ENCODE peak calls at places on chromosomes 2 and 18, in four cellular contexts. One of them, this sample, is unnamed.

GRCh38 chr2:8584174-8585066 is 97.4 kb upstream of the ID2 start:
- DNase-seq in K562: no peak
- DNase-seq in WTC11: no peak
- DNase-seq in GM12878: no peak
- DNase-seq in this sample: no peak

GRCh38 chr18:74331404-74331803 is 15.8 kb downstream of the C18orf63 start:
- DNase-seq in K562: peak; percentile 32
- DNase-seq in WTC11: no peak
- DNase-seq in GM12878: no peak
- DNase-seq in this sample: peak; percentile 43

GRCh38 chr18:35345460-35345921 is 1.3 kb upstream of the ZNF24 start:
- DNase-seq in K562: peak; percentile 24
- DNase-seq in WTC11: no peak
- DNase-seq in GM12878: peak; percentile 17
- DNase-seq in this sample: peak; percentile 79

GRCh38 chr2:33134086-33134763 is 187.5 kb downstream of the LTBP1 start:
- DNase-seq in K562: peak; percentile 19
- DNase-seq in WTC11: no peak
- DNase-seq in GM12878: no peak
- DNase-seq in this sample: peak; percentile 67

GRCh38 chr18:39732918-39733317 is 2167.3 kb upstream of the CELF4 start:
- DNase-seq in K562: no peak
- DNase-seq in WTC11: no peak
- DNase-seq in GM12878: no peak
- DNase-seq in this sample: no peak

GRCh38 chr2:84055816-84056215 is 403.3 kb downstream of the SUCLG1 start:
- DNase-seq in K562: no peak
- DNase-seq in WTC11: no peak
- DNase-seq in GM12878: no peak
- DNase-seq in this sample: no peak

GRCh38 chr2:195533771-195534642 is 123.0 kb upstream of the SLC39A10 start:
- DNase-seq in K562: peak; percentile 67
- DNase-seq in WTC11: no peak
- DNase-seq in GM12878: no peak
- DNase-seq in this sample: no peak

GRCh38 chr2:70941701-70942100 is 6.0 kb downstream of the ATP6V1B1 start:
- DNase-seq in K562: no peak
- DNase-seq in WTC11: no peak
- DNase-seq in GM12878: no peak
- DNase-seq in this sample: no peak

GRCh38 chr18:73677458-73677857 is 470.2 kb downstream of the FBXO15 start:
- DNase-seq in K562: no peak
- DNase-seq in WTC11: no peak
- DNase-seq in GM12878: no peak
- DNase-seq in this sample: no peak

GRCh38 chr18:42298744-42299685 is 344.0 kb downstream of the PIK3C3 start:
- DNase-seq in K562: peak; percentile 52
- DNase-seq in WTC11: peak; percentile 80
- DNase-seq in GM12878: no peak
- DNase-seq in this sample: peak; percentile 68

GRCh38 chr2:33084433-33084832 is 137.7 kb downstream of the LTBP1 start:
- DNase-seq in K562: no peak
- DNase-seq in WTC11: no peak
- DNase-seq in GM12878: no peak
- DNase-seq in this sample: no peak

GRCh38 chr18:69885841-69886531 is 61.7 kb downstream of the CD226 start:
- DNase-seq in K562: no peak
- DNase-seq in WTC11: no peak
- DNase-seq in GM12878: peak; percentile 72
- DNase-seq in this sample: peak; percentile 48
- TF ChIP-seq ESRRA in K562: no peak
- TF ChIP-seq ESRRA in WTC11: no peak
- TF ChIP-seq ESRRA in GM12878: no peak
- TF ChIP-seq ESRRA in this sample: no peak

DNA sequence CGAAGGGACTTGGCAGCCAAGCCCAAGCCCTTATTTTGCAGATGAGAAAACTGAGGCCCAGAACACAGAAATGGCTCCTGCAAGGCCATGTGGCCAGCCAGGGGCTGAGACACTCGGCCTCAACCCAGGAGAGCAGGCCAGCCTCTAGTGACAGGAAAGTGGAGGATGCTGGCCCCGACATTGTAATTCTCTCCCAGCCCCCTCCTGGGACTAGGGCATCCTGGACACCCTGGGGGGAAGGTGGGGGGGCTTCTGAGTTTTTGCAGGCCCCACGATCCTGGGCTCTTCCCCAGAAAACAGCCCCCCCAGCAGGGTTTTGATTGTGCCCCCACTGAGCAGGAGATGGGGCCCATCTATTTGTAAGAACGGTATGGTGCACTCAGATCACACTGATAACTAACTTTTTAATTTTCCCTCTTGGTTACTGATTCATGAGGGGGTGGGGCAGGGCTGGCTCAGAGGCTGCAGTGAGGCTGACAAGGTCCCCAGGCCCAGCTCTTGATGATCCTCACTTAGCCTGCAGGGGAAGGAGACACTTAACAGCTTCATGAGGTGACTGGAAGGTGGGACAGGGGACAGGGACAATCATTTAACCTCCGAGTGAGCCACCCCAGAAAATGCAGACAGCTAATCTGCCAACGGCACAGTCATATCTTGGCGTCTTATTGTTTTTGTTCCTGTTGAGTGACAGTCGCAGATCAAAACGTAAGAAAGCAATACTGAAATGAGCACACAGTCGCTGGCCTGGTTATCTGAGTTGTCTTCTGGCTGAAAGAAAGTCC is 18.9 kb downstream of the SMAD7 start:
- DNase-seq in K562: peak; percentile 49
- DNase-seq in WTC11: no peak
- DNase-seq in GM12878: peak; percentile 58
- DNase-seq in this sample: no peak
- TF ChIP-seq TCF7 in K562: no peak
- TF ChIP-seq TCF7 in WTC11: no peak
- TF ChIP-seq TCF7 in GM12878: no peak
- TF ChIP-seq TCF7 in this sample: no peak

GRCh38 chr2:12701786-12702660 is 14.7 kb upstream of the TRIB2 start:
- DNase-seq in K562: no peak
- DNase-seq in WTC11: no peak
- DNase-seq in GM12878: no peak
- DNase-seq in this sample: no peak
- TF ChIP-seq ESRRA in K562: no peak
- TF ChIP-seq ESRRA in WTC11: no peak
- TF ChIP-seq ESRRA in GM12878: no peak
- TF ChIP-seq ESRRA in this sample: no peak

GRCh38 chr2:45170191-45170975 is 161.1 kb upstream of the SIX2 start:
- DNase-seq in K562: no peak
- DNase-seq in WTC11: no peak
- DNase-seq in GM12878: no peak
- DNase-seq in this sample: no peak
- TF ChIP-seq TCF7 in K562: no peak
- TF ChIP-seq TCF7 in WTC11: no peak
- TF ChIP-seq TCF7 in GM12878: no peak
- TF ChIP-seq TCF7 in this sample: no peak

DNA sequence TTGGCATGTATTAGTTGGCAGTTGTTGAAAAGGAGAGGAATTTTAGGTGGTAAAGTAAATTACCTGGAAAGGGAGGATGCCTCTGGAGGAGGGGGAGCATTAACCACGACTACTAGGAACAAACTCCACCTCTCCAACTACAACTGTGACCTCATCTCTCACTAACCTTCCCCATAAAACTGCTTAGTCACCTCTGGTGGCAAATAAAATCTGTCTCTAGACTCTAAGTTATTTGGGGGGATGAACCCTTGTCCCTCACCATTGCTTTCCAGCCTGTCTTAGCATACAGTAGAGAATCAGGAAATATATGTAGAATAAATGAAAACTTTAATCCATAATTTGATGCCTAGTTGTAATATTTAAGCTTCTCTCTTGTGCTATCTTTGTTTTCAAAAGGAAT is 27.6 kb upstream of the MYO1B start:
- DNase-seq in K562: peak; percentile 3
- DNase-seq in WTC11: no peak
- DNase-seq in GM12878: no peak
- DNase-seq in this sample: peak; percentile 35
- TF ChIP-seq ESRRA in K562: no peak
- TF ChIP-seq ESRRA in WTC11: no peak
- TF ChIP-seq ESRRA in GM12878: no peak
- TF ChIP-seq ESRRA in this sample: no peak

GRCh38 chr2:218860950-218861381 is 1.4 kb downstream of the WNT6 start:
- DNase-seq in K562: peak; percentile 76
- DNase-seq in WTC11: peak; percentile 87
- DNase-seq in GM12878: no peak
- DNase-seq in this sample: peak; percentile 78
- TF ChIP-seq TCF7 in K562: no peak
- TF ChIP-seq TCF7 in WTC11: no peak
- TF ChIP-seq TCF7 in GM12878: no peak
- TF ChIP-seq TCF7 in this sample: no peak

DNA sequence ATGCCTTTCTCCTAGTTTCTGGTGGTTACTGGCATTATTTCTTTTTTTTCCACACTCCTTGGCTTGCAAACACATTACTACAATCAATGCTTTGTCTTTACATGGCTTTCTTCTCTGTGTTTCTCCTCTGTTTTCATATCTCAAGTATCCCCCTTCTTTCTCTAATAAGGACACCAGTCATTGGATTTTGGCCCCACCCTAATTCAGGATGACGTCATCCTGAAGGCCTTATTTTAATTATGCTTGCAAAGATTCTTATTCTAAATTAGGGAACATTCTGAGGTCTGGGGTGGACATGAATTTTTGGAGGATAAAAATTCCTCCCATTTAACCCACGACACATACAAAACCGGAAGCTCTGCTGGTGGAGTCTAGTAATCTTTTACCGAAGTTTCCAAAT is 1556.6 kb downstream of the DPP10 start:
- DNase-seq in K562: no peak
- DNase-seq in WTC11: no peak
- DNase-seq in GM12878: no peak
- DNase-seq in this sample: no peak
- TF ChIP-seq ESRRA in K562: no peak
- TF ChIP-seq ESRRA in WTC11: no peak
- TF ChIP-seq ESRRA in GM12878: no peak
- TF ChIP-seq ESRRA in this sample: no peak

GRCh38 chr18:79399275-79400081 is 3.7 kb downstream of the NFATC1 start:
- DNase-seq in K562: no peak
- DNase-seq in WTC11: no peak
- DNase-seq in GM12878: no peak
- DNase-seq in this sample: no peak
- TF ChIP-seq TCF7 in K562: no peak
- TF ChIP-seq TCF7 in WTC11: no peak
- TF ChIP-seq TCF7 in GM12878: no peak
- TF ChIP-seq TCF7 in this sample: no peak

DNA sequence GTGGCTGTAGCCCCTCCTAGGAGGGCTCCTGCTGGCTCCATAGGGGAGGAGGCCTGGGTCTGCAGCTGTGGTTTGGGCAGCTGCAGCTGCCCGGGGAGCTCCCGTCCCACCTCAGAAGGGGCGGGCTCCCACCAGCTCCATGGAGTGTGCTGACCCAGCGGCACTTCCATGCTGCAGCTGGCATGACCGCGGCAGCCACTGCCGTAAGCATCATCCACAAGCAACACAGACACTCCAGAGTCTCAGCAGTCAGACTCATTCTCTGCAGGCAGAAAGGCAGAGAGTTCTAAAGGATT is 660.1 kb upstream of the RAB6C start:
- DNase-seq in K562: no peak
- DNase-seq in WTC11: no peak
- DNase-seq in GM12878: no peak
- DNase-seq in this sample: no peak
- TF ChIP-seq ESRRA in K562: no peak
- TF ChIP-seq ESRRA in WTC11: no peak
- TF ChIP-seq ESRRA in GM12878: no peak
- TF ChIP-seq ESRRA in this sample: no peak

DNA sequence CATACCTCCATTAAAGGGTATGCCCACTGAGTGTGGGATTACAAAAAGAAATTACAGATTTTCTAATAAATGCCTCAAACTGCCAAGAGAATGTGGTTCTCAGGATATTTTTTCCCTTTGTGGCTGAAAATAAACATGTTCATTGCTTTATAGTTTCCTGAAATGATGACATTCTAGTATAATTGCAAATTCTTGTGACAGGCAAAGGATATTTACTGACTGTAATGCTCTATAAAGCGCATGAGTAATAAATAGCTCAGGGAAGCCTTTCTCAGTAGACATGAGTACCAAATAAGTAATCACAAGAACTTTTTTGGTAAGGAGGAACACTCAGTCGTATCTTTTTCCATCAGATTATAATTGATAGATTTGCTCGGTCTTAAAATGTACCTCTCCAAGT is 72.3 kb downstream of the FTCDNL1 start:
- DNase-seq in K562: no peak
- DNase-seq in WTC11: no peak
- DNase-seq in GM12878: no peak
- DNase-seq in this sample: no peak
- TF ChIP-seq TCF7 in K562: no peak
- TF ChIP-seq TCF7 in WTC11: no peak
- TF ChIP-seq TCF7 in GM12878: no peak
- TF ChIP-seq TCF7 in this sample: no peak

This sample was measured in HepG2.